ENCODE peak calls at places on chromosomes 12 and 14, in four cellular contexts. E is endodermal cell, H is A673, F is heart left ventricle. Y is an unnamed sample. For H3K4me1, the result is how much of the 10 kb centered on the place peaks cover.

GRCh38 chr14:71932229-71932951 is at the start of gene RGS6:
- DNase-seq in E (peak), H (peak), F (peak), Y (no peak)

GRCh38 chr12:3704512-3705348 is 48.2 kb downstream of the CRACR2A start:
- DNase-seq in E (no peak), H (no peak), F (no peak), Y (no peak)

GRCh38 chr12:1995205-1995896 is 8.9 kb downstream of the DCP1B start:
- DNase-seq in E (no peak), H (no peak), F (no peak), Y (no peak)

GRCh38 chr12:15563683-15564082 is 225.5 kb downstream of the EPS8 start:
- DNase-seq in E (no peak), H (no peak), F (no peak), Y (no peak)

GRCh38 chr12:57737467-57738141 is 938 bp downstream of the AGAP2 start:
- DNase-seq in E (peak), H (peak), F (no peak), Y (no peak)

GRCh38 chr14:23432946-23433345 is 2.5 kb downstream of the MYH7 start:
- DNase-seq in E (no peak), H (no peak), F (no peak), Y (no peak)

GRCh38 chr14:100436745-100437406 is 113.7 kb downstream of the SLC25A47 start:
- DNase-seq in E (peak), H (no peak), F (no peak), Y (no peak)

GRCh38 chr14:24215495-24216344 is at the start of gene MDP1:
- DNase-seq in E (peak), H (peak), F (peak), Y (no peak)

GRCh38 chr12:93536766-93537515 is 35.5 kb upstream of the SOCS2 start:
- DNase-seq in E (peak), H (no peak), F (no peak), Y (no peak)

GRCh38 chr12:96098631-96099030 is 63.2 kb upstream of the LTA4H start:
- DNase-seq in E (no peak), H (no peak), F (no peak), Y (no peak)

GRCh38 chr14:62301076-62301475 is 538.9 kb downstream of the SNAPC1 start:
- DNase-seq in E (no peak), H (no peak), F (no peak), Y (no peak)

GRCh38 chr14:56002316-56002715 is 115.9 kb upstream of the PELI2 start:
- DNase-seq in E (no peak), H (no peak), F (no peak), Y (no peak)

GRCh38 chr14:86203843-86204242 is 673.9 kb downstream of the FLRT2 start:
- DNase-seq in E (no peak), H (no peak), F (no peak), Y (no peak)

GRCh38 chr12:69211172-69211571 is 28.2 kb upstream of the CPSF6 start:
- DNase-seq in E (no peak), H (no peak), F (no peak), Y (no peak)

GRCh38 chr14:65981192-65981843 is 504.9 kb upstream of the CCDC196 start:
- DNase-seq in E (no peak), H (no peak), F (no peak), Y (no peak)

GRCh38 chr14:89013698-89014569 is 189.5 kb downstream of the TTC8 start:
- DNase-seq in E (no peak), H (no peak), F (no peak), Y (no peak)

GRCh38 chr12:54294152-54294913 is 6.5 kb downstream of the NFE2 start:
- DNase-seq in E (peak), H (no peak), F (peak), Y (no peak)

GRCh38 chr12:123163227-123163626 is 12.3 kb upstream of the PITPNM2 start:
- DNase-seq in E (no peak), H (no peak), F (no peak), Y (no peak)

GRCh38 chr12:79309039-79309438 is 381.7 kb downstream of the PAWR start:
- DNase-seq in E (no peak), H (no peak), F (no peak), Y (no peak)
- H3K27ac ChIP-seq in E (no peak), H (no peak), F (no peak), Y (no peak)

DNA sequence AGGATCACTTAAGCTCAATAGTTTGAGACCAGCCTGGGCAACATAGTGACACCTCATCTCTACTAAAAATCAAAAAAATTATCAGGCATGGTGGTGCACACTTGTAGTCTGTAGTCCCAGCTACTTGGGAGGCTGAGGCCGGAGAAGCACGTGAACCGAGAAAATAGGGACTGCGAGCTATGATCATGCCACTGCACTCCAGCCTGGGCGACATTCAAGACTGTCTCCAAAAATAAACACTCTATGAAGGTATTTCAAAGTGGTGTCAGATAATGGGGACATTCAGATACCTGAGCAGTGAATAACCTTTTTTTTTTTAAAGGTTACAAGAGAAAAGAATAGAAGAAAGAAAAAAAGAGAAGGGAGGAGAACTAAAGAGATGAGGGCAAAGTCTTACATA is 98.1 kb downstream of the MED13L start:
- DNase-seq in E (no peak), H (no peak), F (no peak), Y (no peak)
- H3K4me1 ChIP-seq in E (under half), H (under half), F (under half), Y (under half)

DNA sequence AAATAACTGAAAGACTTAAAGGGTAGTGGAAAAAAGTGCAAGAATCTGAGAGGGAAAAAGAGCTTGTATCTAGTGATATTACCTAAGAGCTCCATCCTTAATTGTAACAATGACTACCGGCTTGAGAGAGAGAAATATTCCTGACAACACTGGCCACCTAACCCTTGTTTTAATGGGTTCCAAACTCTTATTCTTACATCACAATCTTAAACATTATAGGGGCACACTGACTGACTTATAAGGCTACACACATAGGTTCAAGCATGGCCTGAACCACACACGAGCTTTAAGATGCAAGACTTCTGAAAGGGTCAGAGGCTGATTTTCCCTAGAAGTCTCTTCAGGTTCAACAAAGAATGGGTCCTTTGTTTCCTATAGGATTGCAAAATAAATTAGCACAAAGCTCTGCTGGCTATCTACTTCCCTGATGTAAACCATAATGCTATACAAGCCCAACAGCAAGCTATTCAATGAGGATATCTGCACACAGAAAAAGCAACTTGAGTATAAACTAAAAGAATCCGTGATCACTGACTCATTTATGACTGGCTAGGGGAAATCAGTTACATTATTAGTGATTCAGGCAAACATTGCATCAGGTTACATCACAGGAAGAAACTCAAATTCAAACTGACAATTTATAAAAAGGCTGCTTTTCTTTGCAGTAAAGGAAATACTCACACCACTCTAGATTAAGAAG is 8.6 kb downstream of the BTG1 start:
- DNase-seq in E (no peak), H (peak), F (no peak), Y (peak)
- H3K4me3 ChIP-seq in E (no peak), H (no peak), F (peak), Y (peak)

GRCh38 chr12:105423237-105423636 is 92.7 kb downstream of the C12orf75 start:
- DNase-seq in E (no peak), H (no peak), F (no peak), Y (no peak)
- H3K27ac ChIP-seq in E (no peak), H (no peak), F (no peak), Y (no peak)

DNA sequence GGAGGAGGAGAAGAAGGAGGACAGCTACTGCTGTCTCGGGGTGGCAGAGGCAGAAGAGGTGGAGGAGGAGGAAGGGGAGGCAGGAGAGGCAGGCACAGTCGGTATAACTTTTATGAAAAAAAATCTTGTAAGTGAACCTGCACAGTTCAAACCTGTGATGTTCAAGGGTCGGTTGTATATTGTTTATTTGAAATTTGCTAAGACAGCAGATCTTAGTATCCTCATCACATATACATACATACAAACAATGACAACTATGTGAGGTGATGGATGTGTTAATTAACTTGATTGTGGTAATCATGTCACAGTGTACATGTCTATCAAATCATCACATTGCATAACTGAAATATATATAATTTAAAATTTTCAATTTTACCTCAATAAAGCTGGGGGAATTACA is 19.0 kb downstream of the ACTN1 start:
- DNase-seq in E (no peak), H (no peak), F (no peak), Y (no peak)
- H3K4me1 ChIP-seq in E (under half), H (under half), F (half or more), Y (half or more)

DNA sequence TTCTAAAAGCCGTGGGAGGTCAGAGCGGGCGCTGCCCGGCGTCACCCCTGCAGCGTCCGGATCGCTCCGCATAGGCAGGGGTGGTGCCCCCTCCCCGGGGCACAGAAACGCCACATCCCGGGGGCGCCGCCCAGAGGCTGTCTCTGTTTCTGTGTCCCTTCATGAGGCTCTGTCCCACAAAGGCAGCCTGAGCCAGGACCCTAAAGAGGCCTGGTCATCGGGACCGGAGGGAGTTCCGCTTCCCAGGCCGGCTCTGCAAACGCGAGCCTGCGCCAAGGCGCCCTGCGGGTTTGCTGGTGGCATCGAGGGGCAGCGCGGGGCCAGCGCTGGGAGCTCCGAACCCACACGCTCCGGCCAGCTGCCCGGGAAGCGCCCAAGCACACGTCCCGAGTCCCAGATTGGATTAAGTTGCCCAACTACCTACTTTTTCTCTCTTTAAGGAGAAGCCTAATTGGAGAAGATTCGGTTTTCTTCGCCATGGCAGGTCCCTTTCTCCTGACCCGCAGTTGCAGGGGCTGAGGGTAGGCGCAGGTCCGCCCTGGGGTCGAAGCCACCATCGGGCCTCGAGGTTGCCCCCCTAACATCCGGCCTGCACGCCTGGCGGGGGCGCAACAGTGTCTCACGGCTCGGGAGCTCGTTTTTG is 421.7 kb downstream of the VRK1 start:
- DNase-seq in E (peak), H (peak), F (no peak), Y (no peak)
- H3K4me3 ChIP-seq in E (peak), H (peak), F (peak), Y (peak)

GRCh38 chr14:73943083-73943482 is 6.8 kb downstream of the FAM161B start:
- DNase-seq in E (no peak), H (no peak), F (no peak), Y (no peak)
- H3K27ac ChIP-seq in E (no peak), H (no peak), F (no peak), Y (no peak)

GRCh38 chr14:73725116-73726024 is 11.2 kb upstream of the PNMA1 start:
- DNase-seq in E (peak), H (peak), F (no peak), Y (no peak)
- H3K4me1 ChIP-seq in E (under half), H (under half), F (half or more), Y (under half)

DNA sequence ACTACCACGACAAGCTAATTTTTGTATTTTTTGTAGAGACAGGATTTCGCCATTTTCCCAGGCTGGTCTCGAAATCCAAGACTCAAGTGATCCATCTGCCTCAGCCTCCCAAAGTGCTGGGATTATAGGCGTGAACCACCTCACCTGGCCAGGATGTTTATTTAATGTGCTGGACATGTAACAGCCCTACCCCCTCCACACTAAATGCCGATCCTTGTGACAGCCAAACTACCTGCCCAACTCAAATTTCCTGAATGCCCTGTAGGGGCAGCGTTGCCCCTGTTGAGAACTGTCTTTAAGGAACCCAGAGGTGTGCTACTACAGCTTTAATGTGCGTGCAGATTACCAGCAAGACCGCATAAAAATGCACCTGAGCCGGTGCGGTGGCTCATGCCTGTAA is 48.1 kb downstream of the KCNK13 start:
- DNase-seq in E (peak), H (peak), F (no peak), Y (no peak)
- H3K4me3 ChIP-seq in E (no peak), H (no peak), F (no peak), Y (no peak)

GRCh38 chr14:59461891-59462290 is 3.3 kb downstream of the GPR135 start:
- DNase-seq in E (no peak), H (no peak), F (no peak), Y (no peak)

GRCh38 chr14:59465570-59466150 is 480 bp upstream of the GPR135 start:
- DNase-seq in E (no peak), H (no peak), F (no peak), Y (no peak)

GRCh38 chr14:59460378-59460777 is 4.8 kb downstream of the GPR135 start:
- DNase-seq in E (no peak), H (no peak), F (no peak), Y (no peak)

GRCh38 chr14:59463773-59464650 is 1.2 kb downstream of the GPR135 start:
- DNase-seq in E (peak), H (no peak), F (no peak), Y (no peak)

DNA sequence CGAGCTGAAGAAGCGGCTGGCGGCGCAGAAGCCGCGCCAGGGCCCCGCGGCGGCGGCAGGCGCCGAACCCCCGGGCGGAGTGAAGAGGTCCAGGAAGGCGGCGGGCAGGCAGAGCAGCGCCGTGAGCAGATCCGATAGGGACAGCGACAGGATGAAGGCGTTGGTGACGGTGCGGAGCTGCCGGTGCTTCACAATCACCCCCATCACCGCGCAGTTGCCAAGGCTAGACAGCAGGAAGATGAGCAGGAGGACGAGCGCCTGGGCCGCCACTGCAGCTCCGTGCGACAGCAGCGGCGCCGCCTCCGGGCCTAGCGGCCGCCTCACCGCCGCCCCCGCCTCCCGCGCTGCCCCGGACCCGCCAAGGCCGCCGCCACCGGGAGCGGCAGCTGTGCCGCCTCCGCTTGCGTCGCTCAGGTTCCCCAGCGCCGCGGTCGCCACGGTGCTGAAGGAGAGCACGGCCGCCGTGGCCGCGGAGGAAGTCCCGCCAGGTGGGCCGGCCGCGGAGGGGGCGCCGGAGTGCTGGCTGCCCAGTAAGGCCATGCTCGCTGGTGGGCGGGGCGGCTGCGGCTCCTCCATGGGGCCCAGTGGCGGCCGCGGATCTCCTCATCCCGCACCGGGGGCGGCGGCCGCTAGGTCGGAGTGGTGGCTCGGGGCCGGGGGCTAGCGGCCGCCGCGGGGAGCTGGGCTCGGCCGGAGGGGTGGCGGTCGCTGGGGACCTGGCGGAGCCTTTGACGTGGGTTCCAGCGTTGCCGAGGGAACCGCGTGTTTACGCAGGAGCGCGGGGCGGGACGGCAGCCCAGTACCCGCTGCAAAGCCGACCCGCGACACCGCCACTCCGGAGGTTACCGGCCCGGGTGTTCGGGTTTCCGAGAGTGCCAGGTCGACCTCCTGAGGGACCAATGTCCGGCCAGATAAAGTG is at the start of gene GPR135:
- DNase-seq in E (peak), H (peak), F (peak), Y (no peak)
- H3K27ac ChIP-seq in E (no peak), H (peak), F (no peak), Y (no peak)